ENCODE peak calls at places on chromosomes 5 and 9, in six cellular contexts. T is prostate gland, K is HepG2, E is K562, F is breast epithelium, J is transverse colon. P is an unnamed sample. For H3K4me1, the result is how much of the 10 kb centered on the place peaks cover.

GRCh38 chr5:39177629-39177959 is 41.8 kb downstream of the FYB1 start:
- DNase-seq in T (no peak), K (no peak), E (no peak), F (no peak), J (no peak), P (no peak)

GRCh38 chr9:122080986-122081385 is 12.1 kb downstream of the TTLL11 start:
- DNase-seq in T (no peak), K (no peak), E (no peak), F (no peak), J (no peak), P (no peak)

GRCh38 chr9:36971935-36972488 is 62.1 kb downstream of the PAX5 start:
- DNase-seq in T (no peak), K (no peak), E (no peak), F (no peak), J (no peak), P (no peak)

GRCh38 chr9:109968702-109969450 is 188.9 kb downstream of the PALM2AKAP2 start:
- DNase-seq in T (no peak), K (peak), E (no peak), F (no peak), J (no peak), P (no peak)

GRCh38 chr5:8457187-8458037 is 588.5 kb downstream of the MTRR start:
- DNase-seq in T (peak), K (peak), E (peak), F (peak), J (peak), P (peak)

GRCh38 chr5:59206132-59206581 is 623.3 kb downstream of the RAB3C start:
- DNase-seq in T (no peak), K (no peak), E (no peak), F (no peak), J (no peak), P (no peak)

GRCh38 chr5:151684690-151685361 is 1.9 kb downstream of the SPARC start:
- DNase-seq in T (no peak), K (no peak), E (no peak), F (no peak), J (peak), P (peak)

GRCh38 chr5:157516016-157516415 is 56.0 kb downstream of the NIPAL4 start:
- DNase-seq in T (no peak), K (no peak), E (no peak), F (no peak), J (no peak), P (no peak)

GRCh38 chr5:6845856-6846255 is 132.6 kb downstream of the TENT4A start:
- DNase-seq in T (no peak), K (no peak), E (no peak), F (no peak), J (no peak), P (no peak)

GRCh38 chr9:73736266-73736665 is 584.6 kb downstream of the ANXA1 start:
- DNase-seq in T (no peak), K (no peak), E (no peak), F (no peak), J (no peak), P (no peak)

GRCh38 chr5:143527808-143528207 is 124.3 kb upstream of the NR3C1 start:
- DNase-seq in T (no peak), K (peak), E (no peak), F (no peak), J (no peak), P (no peak)

GRCh38 chr9:127501821-127502343 is 50.6 kb downstream of the LRSAM1 start:
- DNase-seq in T (no peak), K (no peak), E (no peak), F (no peak), J (no peak), P (no peak)

GRCh38 chr5:126416266-126416925 is 6.8 kb upstream of the GRAMD2B start:
- DNase-seq in T (no peak), K (no peak), E (no peak), F (no peak), J (no peak), P (no peak)

GRCh38 chr5:7518947-7519560 is 123.1 kb downstream of the ADCY2 start:
- DNase-seq in T (no peak), K (no peak), E (no peak), F (no peak), J (no peak), P (no peak)

GRCh38 chr9:20642045-20642444 is 19.7 kb upstream of the MLLT3 start:
- DNase-seq in T (no peak), K (no peak), E (no peak), F (no peak), J (no peak), P (no peak)

GRCh38 chr5:135729582-135729879 is 104.9 kb upstream of the SLC25A48 start:
- DNase-seq in T (no peak), K (no peak), E (no peak), F (no peak), J (no peak), P (no peak)

GRCh38 chr9:121935744-121936143 is 157.4 kb downstream of the TTLL11 start:
- DNase-seq in T (no peak), K (no peak), E (no peak), F (no peak), J (no peak), P (no peak)

GRCh38 chr5:91264311-91265051 is 118.6 kb downstream of the ARRDC3 start:
- DNase-seq in T (no peak), K (no peak), E (no peak), F (no peak), J (no peak), P (no peak)

GRCh38 chr5:11150976-11151375 is 389.9 kb upstream of the DAP start:
- DNase-seq in T (no peak), K (no peak), E (no peak), F (no peak), J (no peak), P (no peak)

GRCh38 chr5:134370871-134371833 is at the start of gene UBE2B:
- DNase-seq in T (peak), K (peak), E (peak), F (peak), J (peak), P (peak)

GRCh38 chr5:68122929-68123328 is 92.6 kb upstream of the PIK3R1 start:
- DNase-seq in T (no peak), K (no peak), E (no peak), F (no peak), J (no peak), P (no peak)

GRCh38 chr5:3715048-3715447 is 119.4 kb downstream of the IRX1 start:
- DNase-seq in T (no peak), K (no peak), E (no peak), F (no peak), J (no peak), P (no peak)

GRCh38 chr5:92267830-92268229 is 884.7 kb upstream of the ARRDC3 start:
- DNase-seq in T (no peak), K (no peak), E (no peak), F (no peak), J (no peak), P (peak)

GRCh38 chr9:88041447-88041846 is 67.1 kb upstream of the CDK20 start:
- DNase-seq in T (no peak), K (peak), E (no peak), F (no peak), J (no peak), P (no peak)

GRCh38 chr9:90517103-90517502 is 125.5 kb downstream of the DIRAS2 start:
- DNase-seq in T (peak), K (no peak), E (no peak), F (no peak), J (no peak), P (no peak)

GRCh38 chr9:136740491-136740890 is 2.2 kb downstream of the LCN10 start:
- DNase-seq in T (no peak), K (no peak), E (no peak), F (no peak), J (no peak), P (no peak)

GRCh38 chr5:108258001-108258400 is 123.9 kb downstream of the FBXL17 start:
- DNase-seq in T (no peak), K (no peak), E (no peak), F (no peak), J (no peak), P (no peak)

GRCh38 chr9:105283795-105284194 is 39.3 kb downstream of the SLC44A1 start:
- DNase-seq in T (no peak), K (no peak), E (no peak), F (no peak), J (no peak), P (no peak)

GRCh38 chr5:10406636-10407035 is 35.0 kb upstream of the ROPN1L start:
- DNase-seq in T (no peak), K (no peak), E (no peak), F (no peak), J (no peak), P (no peak)

GRCh38 chr5:6455571-6456200 is 7.0 kb downstream of the UBE2QL1 start:
- DNase-seq in T (no peak), K (no peak), E (no peak), F (no peak), J (no peak), P (no peak)

GRCh38 chr5:58410441-58410840 is 49.4 kb downstream of the PLK2 start:
- DNase-seq in T (no peak), K (no peak), E (no peak), F (no peak), J (no peak), P (no peak)

GRCh38 chr9:98530806-98531386 is 177.8 kb downstream of the GABBR2 start:
- DNase-seq in T (no peak), K (no peak), E (no peak), F (no peak), J (no peak), P (no peak)

GRCh38 chr5:148853868-148854267 is 27.5 kb downstream of the ADRB2 start:
- DNase-seq in T (no peak), K (no peak), E (no peak), F (no peak), J (no peak), P (no peak)

GRCh38 chr5:14713476-14714384 is 49.2 kb downstream of the OTULIN start:
- DNase-seq in T (no peak), K (no peak), E (no peak), F (no peak), J (no peak), P (no peak)

GRCh38 chr5:151156732-151157402 is 712 bp downstream of the ANXA6 start:
- DNase-seq in T (no peak), K (no peak), E (no peak), F (no peak), J (no peak), P (peak)

GRCh38 chr9:2597483-2597882 is 24.1 kb upstream of the VLDLR start:
- DNase-seq in T (no peak), K (no peak), E (no peak), F (no peak), J (no peak), P (no peak)

GRCh38 chr9:18365651-18366050 is 108.3 kb upstream of the ADAMTSL1 start:
- DNase-seq in T (no peak), K (no peak), E (no peak), F (no peak), J (no peak), P (no peak)

GRCh38 chr9:98132158-98132557 is 13.1 kb upstream of the TRIM14 start:
- DNase-seq in T (no peak), K (no peak), E (no peak), F (no peak), J (no peak), P (peak)

GRCh38 chr5:40233268-40233667 is 446.4 kb upstream of the PTGER4 start:
- DNase-seq in T (no peak), K (no peak), E (no peak), F (no peak), J (no peak), P (no peak)

DNA sequence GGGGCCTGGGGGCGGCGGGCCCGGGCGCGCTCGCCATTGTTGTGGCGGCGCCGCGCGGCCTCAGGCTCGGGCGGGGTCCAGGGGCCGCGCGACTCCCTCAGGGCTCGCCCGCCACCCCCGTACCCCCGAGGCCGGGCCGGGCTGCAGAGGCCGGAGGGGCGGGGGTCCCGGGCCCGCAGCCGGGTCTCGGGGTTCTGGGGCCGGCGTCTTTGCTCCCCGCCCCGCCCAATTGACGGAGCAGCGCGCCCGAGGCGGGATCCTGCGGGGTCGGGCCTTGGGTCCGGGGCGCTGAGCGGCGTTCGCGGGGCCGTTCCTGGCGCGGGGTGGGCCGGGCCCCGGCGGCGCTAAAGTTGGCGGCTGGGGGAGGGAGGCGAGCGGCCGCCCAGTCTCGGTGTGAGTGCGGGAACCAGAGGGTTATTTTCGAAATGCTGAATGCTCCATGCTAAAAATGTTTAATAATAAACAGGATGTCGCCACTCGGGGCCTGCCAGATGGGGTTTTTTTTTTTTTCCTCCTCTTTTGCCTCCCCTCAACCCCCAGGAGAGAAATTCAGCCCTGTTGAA is 659 bp downstream of the PRRC2B start:
- DNase-seq in T (no peak), K (no peak), E (peak), F (no peak), J (peak), P (peak)
- H3K4me1 ChIP-seq in T (under half), K (half or more), E (under half), F (under half), J (under half), P (half or more)

DNA sequence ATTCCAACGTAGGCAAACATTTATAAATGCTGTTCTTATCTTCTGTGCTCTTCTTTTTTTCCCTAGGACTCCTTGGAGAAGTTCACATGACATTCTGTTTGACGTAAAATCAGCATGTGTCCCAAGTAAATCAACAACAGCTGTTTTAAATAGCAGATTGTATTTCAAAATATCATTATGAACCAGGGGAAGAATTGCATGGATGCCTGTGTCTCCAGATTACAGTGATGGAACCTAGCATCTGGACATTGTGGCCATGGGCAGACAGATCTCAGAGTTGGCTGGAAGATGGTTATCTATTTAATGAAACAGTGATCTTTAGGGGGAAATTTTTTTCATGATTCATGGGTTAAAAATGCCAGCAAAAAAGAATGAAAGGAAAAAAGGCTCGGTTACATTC is 222.0 kb downstream of the MAN2A1 start:
- DNase-seq in T (no peak), K (no peak), E (no peak), F (no peak), J (no peak), P (no peak)
- TF ChIP-seq POLR2AphosphoS5 in T (no peak), K (no peak), E (no peak), F (no peak), J (no peak), P (no peak)

GRCh38 chr5:139667730-139668063 is 19.5 kb downstream of the CXXC5 start:
- DNase-seq in T (no peak), K (no peak), E (no peak), F (no peak), J (no peak), P (no peak)
- H3K4me3 ChIP-seq in T (peak), K (no peak), E (peak), F (peak), J (no peak), P (peak)

DNA sequence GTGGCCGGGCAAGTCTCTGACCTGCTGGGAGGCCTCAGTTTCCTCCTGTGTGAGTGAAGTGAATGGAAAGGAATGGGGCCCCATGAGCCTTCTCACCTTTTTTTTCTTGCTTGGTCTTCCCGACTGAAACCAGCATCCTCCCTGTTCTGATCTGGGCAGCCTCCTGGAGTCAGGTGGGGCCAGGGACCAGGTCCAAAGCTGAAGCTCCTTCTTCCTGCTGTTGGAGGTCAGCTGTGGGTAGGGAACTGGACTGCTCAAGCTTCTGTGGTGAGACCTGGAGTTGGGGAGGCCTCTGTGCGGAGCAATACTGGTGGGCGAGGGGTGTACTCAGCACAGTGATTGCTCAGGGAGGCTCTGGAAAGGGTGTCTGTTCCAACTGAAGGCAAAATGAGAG is 99.7 kb downstream of the PCSK1 start:
- DNase-seq in T (no peak), K (no peak), E (no peak), F (no peak), J (no peak), P (no peak)
- H3K4me1 ChIP-seq in T (under half), K (half or more), E (under half), F (under half), J (under half), P (under half)

DNA sequence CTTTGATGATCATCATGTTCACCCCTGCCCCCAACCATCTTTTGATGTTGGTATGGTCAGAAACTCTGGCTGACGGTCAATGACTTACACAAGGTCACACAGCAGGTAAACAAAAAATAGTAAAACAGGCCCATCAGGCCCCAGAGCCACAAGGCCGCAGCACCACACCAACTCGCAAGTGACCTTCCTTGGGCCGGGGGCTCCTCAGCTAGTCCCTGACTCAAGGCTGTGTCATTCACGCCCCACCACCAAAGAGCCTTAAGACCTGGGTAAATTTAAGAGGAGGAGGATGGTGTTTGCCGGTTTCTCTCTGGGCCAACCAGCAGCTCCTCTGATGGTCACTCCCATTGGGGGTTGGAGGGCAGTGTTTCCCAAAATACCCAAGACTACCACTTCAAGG is 55.8 kb downstream of the PSMB7 start:
- DNase-seq in T (no peak), K (no peak), E (no peak), F (no peak), J (no peak), P (no peak)
- TF ChIP-seq POLR2AphosphoS5 in T (no peak), K (no peak), E (no peak), F (no peak), J (no peak), P (no peak)

GRCh38 chr5:139105621-139106071 is 92.5 kb downstream of the SIL1 start:
- DNase-seq in T (no peak), K (no peak), E (no peak), F (no peak), J (no peak), P (no peak)

GRCh38 chr5:139108056-139108811 is 89.9 kb downstream of the SIL1 start:
- DNase-seq in T (peak), K (no peak), E (no peak), F (no peak), J (no peak), P (no peak)

GRCh38 chr5:139100825-139101224 is 97.3 kb downstream of the SIL1 start:
- DNase-seq in T (no peak), K (no peak), E (no peak), F (no peak), J (no peak), P (no peak)

GRCh38 chr5:139103762-139104161 is 94.4 kb downstream of the SIL1 start:
- DNase-seq in T (no peak), K (no peak), E (no peak), F (no peak), J (no peak), P (no peak)

DNA sequence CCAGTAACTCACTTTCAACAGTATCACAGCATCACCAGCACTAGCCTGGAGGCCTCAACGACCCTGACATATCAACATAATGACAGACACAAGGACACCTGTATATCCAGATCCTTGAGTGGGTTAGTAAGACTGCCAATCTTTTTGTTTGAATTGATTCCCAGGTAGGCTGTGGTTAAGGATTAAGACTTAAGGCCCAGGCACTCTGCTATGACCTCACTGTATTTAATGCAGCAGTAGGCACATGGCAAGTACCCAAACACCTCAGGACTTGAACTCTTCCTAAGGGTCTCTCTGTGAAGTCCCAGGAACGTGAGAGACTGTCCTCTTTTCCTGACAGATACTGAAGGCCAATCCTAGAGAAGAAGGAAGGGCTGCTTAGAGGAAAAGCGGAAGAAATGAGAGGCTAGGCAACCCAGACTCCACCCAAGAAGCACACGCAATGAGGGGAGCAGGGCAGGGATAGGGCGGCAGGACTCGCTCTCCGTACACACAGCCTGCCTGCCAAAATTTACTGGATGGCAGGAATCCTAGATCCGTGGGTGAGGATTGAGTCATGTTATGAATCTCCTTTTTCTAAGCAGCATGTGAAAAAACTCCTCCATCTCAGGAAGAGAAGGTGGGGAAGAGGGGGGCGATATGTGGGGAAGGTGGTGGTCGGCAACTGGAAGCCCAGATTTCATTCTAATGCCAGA is 93.4 kb downstream of the SIL1 start:
- DNase-seq in T (peak), K (no peak), E (no peak), F (no peak), J (peak), P (peak)
- H3K4me3 ChIP-seq in T (no peak), K (no peak), E (no peak), F (no peak), J (no peak), P (no peak)

P was measured in sigmoid colon.